ENCODE peak calls at places on chromosomes 12 and 14, in four cellular contexts. F is stomach, O is fibroblast of lung, H is choroid plexus epithelial cell. E is an unnamed sample.

GRCh38 chr12:97650242-97650641 is 187.6 kb downstream of the RMST start:
- DNase-seq in O (peak), H (peak), F (no peak), E (no peak)

GRCh38 chr14:49207451-49207850 is 378.7 kb downstream of the RPS29 start:
- DNase-seq in F (no peak), O (no peak), H (no peak), E (no peak)

GRCh38 chr12:2739832-2740641 is 54.7 kb upstream of the FKBP4 start:
- DNase-seq in F (peak), H (peak), O (peak), E (no peak)

GRCh38 chr14:21025374-21026151 is 702 bp upstream of the NDRG2 start:
- DNase-seq in F (peak), H (peak), O (no peak), E (no peak)

GRCh38 chr12:24788886-24789285 is 160.0 kb downstream of the BCAT1 start:
- DNase-seq in F (no peak), O (peak), H (peak), E (no peak)

GRCh38 chr12:3089588-3089987 is 12.4 kb downstream of the TSPAN9 start:
- DNase-seq in F (no peak), H (no peak), O (no peak), E (no peak)

GRCh38 chr12:88111074-88111652 is 30.7 kb downstream of the CEP290 start:
- DNase-seq in O (peak), F (no peak), H (peak), E (no peak)

GRCh38 chr14:22375321-22375930 is 213.6 kb downstream of the DAD1 start:
- DNase-seq in H (peak), O (peak), F (no peak), E (no peak)

GRCh38 chr12:120164293-120164692 is 30.2 kb downstream of the GCN1 start:
- DNase-seq in O (no peak), H (no peak), F (no peak), E (no peak)

GRCh38 chr12:2733493-2734252 is 61.1 kb upstream of the FKBP4 start:
- DNase-seq in F (no peak), H (no peak), O (no peak), E (no peak)

GRCh38 chr12:38653650-38654049 is 251.7 kb downstream of the CPNE8 start:
- DNase-seq in O (no peak), H (no peak), F (no peak), E (no peak)

GRCh38 chr12:48183876-48184548 is 568 bp downstream of the CCDC184 start:
- DNase-seq in H (no peak), O (no peak), F (no peak), E (no peak)
- H3K4me3 ChIP-seq in H (peak), O (peak), F (peak), E (peak)

DNA sequence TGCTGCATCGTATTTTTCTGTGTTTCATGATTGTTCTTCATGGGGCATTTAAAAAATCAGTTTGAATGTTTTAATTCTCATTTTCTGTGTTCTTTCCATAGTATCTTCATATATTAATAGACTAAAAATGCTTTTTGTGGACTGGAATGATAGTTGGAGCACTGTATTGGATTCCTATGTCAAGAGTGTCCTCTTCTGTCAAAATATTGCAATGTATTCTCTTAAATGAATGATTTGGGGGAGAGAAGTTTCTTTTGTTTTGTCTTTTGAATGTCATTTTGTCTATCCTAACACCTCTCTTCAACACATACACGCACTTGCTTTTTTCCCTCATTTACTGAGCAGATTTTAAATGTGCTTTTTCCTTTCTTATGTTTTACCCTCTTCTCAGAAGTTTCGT is 4.7 kb upstream of the EIF2S3B start:
- DNase-seq in H (peak), O (peak), F (no peak), E (no peak)
- TF ChIP-seq CTCF in H (peak), O (no peak), F (no peak), E (no peak)

GRCh38 chr14:80565001-80565400 is 353.7 kb upstream of the DIO2 start:
- DNase-seq in F (no peak), H (no peak), O (no peak), E (no peak)

GRCh38 chr14:80564051-80564450 is 352.7 kb upstream of the DIO2 start:
- DNase-seq in O (no peak), F (no peak), H (no peak), E (no peak)

DNA sequence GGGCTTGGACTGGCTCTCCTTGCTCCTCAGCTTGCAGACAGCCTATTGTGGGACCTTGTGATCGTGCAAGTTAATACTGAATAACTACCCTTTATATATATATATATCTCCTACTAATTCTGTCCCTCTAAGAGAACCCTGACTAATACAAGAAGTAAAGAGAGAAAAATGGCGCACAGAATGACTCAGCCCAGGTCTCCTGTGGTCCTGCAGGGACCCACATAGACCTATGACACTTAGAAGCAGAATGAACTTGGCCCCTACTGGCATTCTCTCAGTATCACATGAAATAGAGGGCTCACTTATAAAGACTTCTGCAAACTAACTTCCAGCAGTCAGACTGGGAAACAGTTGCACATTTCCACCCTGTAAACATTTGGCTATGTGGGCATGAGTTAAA is 349.5 kb upstream of the DIO2 start:
- DNase-seq in H (no peak), F (no peak), O (no peak), E (no peak)
- H3K4me3 ChIP-seq in H (no peak), F (no peak), O (no peak), E (no peak)

GRCh38 chr12:53989227-53990113 is 4.5 kb downstream of the HOXC10 start:
- DNase-seq in H (peak), O (no peak), F (no peak), E (no peak)
- TF ChIP-seq CTCF in H (peak), O (peak), F (no peak), E (peak)

GRCh38 chr12:56119361-56119796 is 1.3 kb downstream of the ZC3H10 start:
- DNase-seq in F (peak), H (peak), O (peak), E (peak)

GRCh38 chr12:56118688-56119045 is 601 bp downstream of the ZC3H10 start:
- DNase-seq in F (no peak), O (no peak), H (no peak), E (no peak)

GRCh38 chr12:56121204-56121870 is 3.3 kb downstream of the ZC3H10 start:
- DNase-seq in H (no peak), O (no peak), F (no peak), E (no peak)

GRCh38 chr12:56117778-56118687 is at the start of gene ZC3H10:
- DNase-seq in H (peak), O (peak), F (peak), E (peak)

GRCh38 chr12:56120158-56120846 is 2.2 kb downstream of the ZC3H10 start:
- DNase-seq in H (peak), O (peak), F (no peak), E (no peak)
- H3K4me3 ChIP-seq in H (no peak), O (no peak), F (no peak), E (no peak)

E was measured in AG04449.